ENCODE peak calls at places on chromosome 7, in eight cellular contexts. Y is tibial artery, T is suprapubic skin, N is prostate gland, F is psoas muscle, D is coronary artery, I is Panc1, H is ovary. R is an unnamed sample.
A peak's percentile ranks its signal among the peaks of the same experiment; 100 is the strongest.

GRCh38 chr7:121398246-121398645 is 2.1 kb upstream of the FAM3C start:
- DNase-seq in Y (no peak), T (no peak), N (no peak), F (no peak), D (no peak), I (no peak), H (no peak), R (no peak)

GRCh38 chr7:139294241-139294640 is 46.9 kb upstream of the FMC1 start:
- DNase-seq in Y (no peak), T (no peak), N (no peak), F (no peak), D (no peak), I (no peak), H (no peak), R (no peak)

GRCh38 chr7:55060690-55061414 is 42.0 kb downstream of the EGFR start:
- DNase-seq in Y (no peak), T (no peak), N (no peak), F (no peak), D (no peak), I (no peak), H (no peak), R (no peak)

GRCh38 chr7:84912993-84913635 is 273.7 kb downstream of the SEMA3D start:
- DNase-seq in Y (no peak), T (no peak), N (no peak), F (no peak), D (no peak), I (no peak), H (no peak), R (no peak)

GRCh38 chr7:142391191-142391992 is 133.5 kb upstream of the PRSS58 start:
- DNase-seq in Y (no peak), T (no peak), N (no peak), F (peak; percentile 61), D (no peak), I (no peak), H (no peak), R (no peak)

GRCh38 chr7:12729112-12729511 is 41.7 kb downstream of the ARL4A start:
- DNase-seq in Y (peak; percentile 78), T (peak; percentile 77), N (peak; percentile 32), F (peak; percentile 65), D (peak; percentile 76), I (no peak), H (peak; percentile 69), R (peak; percentile 60)

GRCh38 chr7:142938611-142939010 is 673 bp upstream of the LLCFC1 start:
- DNase-seq in Y (no peak), T (no peak), N (no peak), F (no peak), D (peak; percentile 8), I (no peak), H (no peak), R (no peak)

GRCh38 chr7:98921608-98922372 is 43.5 kb downstream of the TRRAP start:
- DNase-seq in Y (no peak), T (no peak), N (no peak), F (no peak), D (no peak), I (no peak), H (no peak), R (no peak)

GRCh38 chr7:48251766-48252165 is 80.5 kb downstream of the ABCA13 start:
- DNase-seq in Y (no peak), T (no peak), N (no peak), F (no peak), D (no peak), I (no peak), H (no peak), R (no peak)

GRCh38 chr7:132430863-132431822 is 145.1 kb downstream of the PLXNA4 start:
- DNase-seq in Y (no peak), T (no peak), N (no peak), F (no peak), D (no peak), I (no peak), H (no peak), R (no peak)

GRCh38 chr7:64183126-64183742 is 23.8 kb upstream of the ZNF735 start:
- DNase-seq in Y (no peak), T (no peak), N (no peak), F (peak; percentile 53), D (no peak), I (no peak), H (no peak), R (peak; percentile 41)

GRCh38 chr7:99340659-99341058 is 15.0 kb downstream of the ARPC1A start:
- DNase-seq in Y (no peak), T (no peak), N (no peak), F (no peak), D (no peak), I (no peak), H (no peak), R (no peak)

GRCh38 chr7:128210590-128211570 is 30.2 kb upstream of the LEP start:
- DNase-seq in Y (no peak), T (no peak), N (no peak), F (no peak), D (no peak), I (no peak), H (no peak), R (no peak)

GRCh38 chr7:129144834-129145668 is 544 bp downstream of the TSPAN33 start:
- DNase-seq in Y (no peak), T (no peak), N (no peak), F (no peak), D (no peak), I (no peak), H (no peak), R (no peak)

GRCh38 chr7:55132890-55133551 is 114.2 kb downstream of the EGFR start:
- DNase-seq in Y (peak; percentile 64), T (peak; percentile 80), N (no peak), F (no peak), D (peak; percentile 88), I (peak; percentile 99), H (no peak), R (no peak)

GRCh38 chr7:23247101-23247601 is 576 bp downstream of the GPNMB start:
- DNase-seq in Y (no peak), T (no peak), N (no peak), F (no peak), D (no peak), I (no peak), H (no peak), R (no peak)

GRCh38 chr7:47435889-47436312 is 146.0 kb downstream of the TNS3 start:
- DNase-seq in Y (peak; percentile 77), T (no peak), N (peak; percentile 53), F (peak; percentile 78), D (no peak), I (peak; percentile 65), H (peak; percentile 81), R (peak; percentile 68)

GRCh38 chr7:45076946-45077345 is 11.8 kb downstream of the NACAD start:
- DNase-seq in Y (no peak), T (no peak), N (no peak), F (no peak), D (no peak), I (no peak), H (no peak), R (no peak)

GRCh38 chr7:133695976-133696531 is 431.1 kb upstream of the LRGUK start:
- DNase-seq in Y (no peak), T (no peak), N (peak; percentile 4), F (no peak), D (no peak), I (no peak), H (no peak), R (no peak)

GRCh38 chr7:112176693-112177415 is 29.3 kb downstream of the DOCK4 start:
- DNase-seq in Y (no peak), T (no peak), N (no peak), F (no peak), D (no peak), I (no peak), H (no peak), R (no peak)

GRCh38 chr7:50142421-50143113 is 49.5 kb upstream of the ZPBP start:
- DNase-seq in Y (no peak), T (no peak), N (no peak), F (no peak), D (no peak), I (no peak), H (no peak), R (no peak)

GRCh38 chr7:123966936-123967335 is 41.9 kb downstream of the SPAM1 start:
- DNase-seq in Y (no peak), T (no peak), N (no peak), F (no peak), D (no peak), I (no peak), H (no peak), R (no peak)

GRCh38 chr7:134865001-134865845 is 85.8 kb downstream of the CALD1 start:
- DNase-seq in Y (no peak), T (no peak), N (no peak), F (no peak), D (no peak), I (no peak), H (no peak), R (no peak)

GRCh38 chr7:88361357-88361756 is 54.7 kb upstream of the STEAP4 start:
- DNase-seq in Y (no peak), T (no peak), N (no peak), F (no peak), D (no peak), I (no peak), H (no peak), R (no peak)

GRCh38 chr7:33711231-33712019 is 193.9 kb upstream of the BMPER start:
- DNase-seq in Y (no peak), T (no peak), N (no peak), F (no peak), D (no peak), I (no peak), H (no peak), R (no peak)

GRCh38 chr7:137996386-137996851 is 5.5 kb downstream of the CREB3L2 start:
- DNase-seq in Y (peak; percentile 51), T (peak; percentile 73), N (no peak), F (peak; percentile 67), D (peak; percentile 76), I (no peak), H (peak; percentile 57), R (no peak)
- H3K27ac ChIP-seq in Y (peak overlapping the region; percentile 96), T (no peak overlapping the region), N (no peak overlapping the region), F (no peak overlapping the region), D (peak overlapping the region; percentile 54), I (no peak overlapping the region), H (peak overlapping the region; percentile 28), R (no peak overlapping the region)

GRCh38 chr7:818031-818699 is 14.1 kb upstream of the SUN1 start:
- DNase-seq in Y (no peak), T (no peak), N (no peak), F (no peak), D (no peak), I (no peak), H (peak; percentile 25), R (no peak)
- TF ChIP-seq CTCF in Y (peak; percentile 32), T (peak; percentile 40), N (no peak), F (peak; percentile 34), D (peak; percentile 21), I (no peak), H (no peak), R (no peak)

DNA sequence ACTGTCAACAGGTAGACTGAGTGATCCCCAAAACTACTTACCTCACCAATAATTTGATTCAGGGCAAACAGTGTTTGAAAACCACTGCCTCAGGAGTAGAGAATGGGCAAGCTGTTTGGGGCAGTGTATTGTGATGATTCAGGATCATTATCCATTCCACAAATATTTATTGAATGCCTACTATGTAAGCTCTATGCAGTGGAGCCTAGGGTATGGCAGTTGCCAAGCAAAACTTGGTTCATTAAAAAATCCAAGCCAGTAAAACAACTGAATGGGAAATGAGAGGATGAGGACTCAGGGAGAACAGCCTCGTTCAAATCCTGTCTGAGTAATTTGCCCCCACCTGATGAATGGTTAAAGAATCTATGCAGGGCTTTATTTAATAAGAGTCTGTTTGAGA is 71.5 kb downstream of the CREB5 start:
- DNase-seq in Y (no peak), T (no peak), N (no peak), F (no peak), D (no peak), I (no peak), H (no peak), R (no peak)
- H3K27ac ChIP-seq in Y (no peak overlapping the region), T (no peak overlapping the region), N (no peak overlapping the region), F (no peak overlapping the region), D (no peak overlapping the region), I (no peak overlapping the region), H (no peak overlapping the region), R (no peak overlapping the region)

GRCh38 chr7:82443801-82444219 is 233 bp upstream of the CACNA2D1 start:
- DNase-seq in Y (peak; percentile 85), T (peak; percentile 79), N (peak; percentile 83), F (peak; percentile 94), D (peak; percentile 93), I (no peak), H (peak; percentile 87), R (peak; percentile 75)
- TF ChIP-seq CTCF in Y (peak; percentile 21), T (no peak), N (no peak), F (no peak), D (no peak), I (no peak), H (no peak), R (no peak)

R was measured in dorsolateral prefrontal cortex.